ENCODE peak calls at places on chromosomes 13 and 19, in five cellular contexts. V is MM.1S; B is CD8-positive, alpha-beta memory T cell; X is PC-3; G is right cardiac atrium. S is an unnamed sample.

GRCh38 chr13:91955546-91956355 is 557.3 kb downstream of the GPC5 start:
- DNase-seq in X (no peak), G (no peak), V (no peak), B (no peak), S (no peak)

GRCh38 chr19:38042132-38042531 is 135.1 kb downstream of the SIPA1L3 start:
- DNase-seq in X (no peak), B (no peak), G (no peak), V (no peak), S (no peak)

GRCh38 chr19:532578-533484 is 1.3 kb downstream of the CDC34 start:
- DNase-seq in X (peak; percentile 53), B (peak; percentile 37), G (peak; percentile 84), V (peak; percentile 64), S (no peak)

GRCh38 chr19:17180997-17181702 is 34.0 kb upstream of the USE1 start:
- DNase-seq in V (no peak), X (no peak), G (no peak), B (no peak), S (no peak)

GRCh38 chr13:75299206-75299605 is 182.8 kb downstream of the TBC1D4 start:
- DNase-seq in G (no peak), B (no peak), X (no peak), V (no peak), S (no peak)

GRCh38 chr19:16153582-16154336 is 10.3 kb downstream of the HSH2D start:
- DNase-seq in B (no peak), X (peak; percentile 23), V (peak; percentile 71), G (no peak), S (no peak)

GRCh38 chr19:3186891-3187661 is 1.3 kb downstream of the NCLN start:
- DNase-seq in X (peak; percentile 8), B (no peak), V (no peak), G (no peak), S (no peak)

GRCh38 chr13:51435002-51435578 is 17.7 kb downstream of the INTS6 start:
- DNase-seq in G (no peak), B (peak; percentile 37), X (peak; percentile 50), V (no peak), S (peak; percentile 50)

GRCh38 chr13:66348745-66349720 is 881.1 kb downstream of the PCDH9 start:
- DNase-seq in X (no peak), V (no peak), B (no peak), G (no peak), S (no peak)

GRCh38 chr19:15218501-15218900 is 13.7 kb downstream of the EPHX3 start:
- DNase-seq in G (no peak), X (no peak), B (no peak), V (no peak), S (no peak)

GRCh38 chr19:44740351-44740824 is 8.1 kb upstream of the BCL3 start:
- DNase-seq in B (no peak), V (no peak), X (no peak), G (no peak), S (no peak)
- H3K4me1 ChIP-seq in B (no peaks in the 10 kb centered on the region), V (no peaks in the 10 kb centered on the region), X (peaks cover 37% of the 10 kb centered on the region), G (peaks cover 13% of the 10 kb centered on the region), S (peaks cover 6% of the 10 kb centered on the region)

DNA sequence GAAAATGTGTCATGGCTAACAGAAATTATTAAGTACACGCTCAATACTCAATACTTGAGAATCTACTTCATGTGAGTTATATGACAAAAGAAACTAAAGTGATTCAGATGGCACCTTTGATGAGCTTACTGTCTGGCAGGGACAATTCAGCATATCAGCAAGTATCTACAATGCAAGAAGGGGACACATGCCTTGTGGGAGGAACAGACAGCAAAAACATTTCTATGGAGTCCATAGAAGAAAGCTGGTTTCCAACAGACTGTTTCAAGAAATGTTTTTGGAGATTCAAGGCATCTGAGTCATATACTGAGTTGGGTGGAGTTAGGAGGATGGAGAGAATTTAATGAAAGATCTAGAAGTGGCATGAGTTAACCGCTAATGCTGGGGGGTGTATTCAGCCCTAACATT is 54.7 kb downstream of the MBNL2 start:
- DNase-seq in G (no peak), X (no peak), B (no peak), V (no peak), S (no peak)
- H3K27ac ChIP-seq in G (no peak overlapping the region), X (no peak overlapping the region), B (no peak overlapping the region), V (no peak overlapping the region), S (no peak overlapping the region)

DNA sequence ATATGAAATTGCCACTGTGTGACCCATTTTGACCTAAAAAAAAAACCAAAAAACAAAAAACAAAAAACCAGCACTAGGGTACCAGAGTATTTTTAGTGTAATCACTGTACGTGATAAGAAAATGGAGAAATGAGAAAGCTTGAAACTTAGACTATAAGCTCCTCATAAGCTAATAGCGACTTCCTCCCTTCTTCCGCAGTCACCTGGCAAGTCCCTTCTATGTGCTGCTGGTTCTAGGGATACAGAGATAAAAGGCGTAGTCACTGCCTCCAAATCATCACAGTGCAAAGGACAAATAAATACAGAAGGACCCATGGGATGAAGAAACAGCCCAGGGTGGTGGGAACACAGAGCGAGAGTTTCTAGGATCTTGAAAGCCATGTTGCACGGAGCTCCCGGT is 190.3 kb downstream of the TM9SF2 start:
- DNase-seq in X (no peak), B (no peak), G (no peak), V (no peak), S (no peak)
- H3K4me1 ChIP-seq in X (no peaks in the 10 kb centered on the region), B (no peaks in the 10 kb centered on the region), G (peaks cover 3% of the 10 kb centered on the region), V (no peaks in the 10 kb centered on the region), S (no peaks in the 10 kb centered on the region)

GRCh38 chr13:110616103-110617101 is 1.1 kb downstream of the NAXD start:
- DNase-seq in V (peak; percentile 21), X (peak; percentile 64), B (peak; percentile 29), G (peak; percentile 40), S (no peak)

GRCh38 chr13:110618780-110619179 is 3.4 kb downstream of the NAXD start:
- DNase-seq in B (no peak), X (no peak), G (no peak), V (no peak), S (no peak)

GRCh38 chr13:110617326-110618072 is 2.2 kb downstream of the NAXD start:
- DNase-seq in B (no peak), G (no peak), X (no peak), V (no peak), S (no peak)

GRCh38 chr13:110620596-110620995 is 5.3 kb downstream of the NAXD start:
- DNase-seq in V (no peak), B (no peak), G (no peak), X (no peak), S (no peak)

DNA sequence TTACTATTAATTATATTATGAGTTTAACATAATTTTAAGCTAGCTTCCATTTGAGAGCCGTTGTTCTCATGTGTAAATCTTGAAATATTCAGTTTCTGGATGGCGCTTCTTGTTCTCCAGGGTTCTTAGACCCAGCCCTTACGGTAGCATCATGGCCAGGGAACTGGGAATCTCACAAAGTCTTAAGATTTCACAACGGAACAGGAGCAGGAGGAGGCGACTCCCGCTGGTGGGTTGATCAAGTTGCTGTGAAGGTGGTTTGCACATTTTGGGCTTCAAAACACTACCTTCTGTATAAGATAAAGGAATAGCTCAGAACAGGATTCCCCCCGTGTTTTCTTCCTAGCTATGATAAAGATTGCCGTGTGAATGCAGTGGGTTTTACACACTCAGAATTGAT is 2.8 kb downstream of the NAXD start:
- DNase-seq in B (no peak), X (no peak), G (no peak), V (no peak), S (no peak)
- H3K27ac ChIP-seq in B (no peak overlapping the region), X (no peak overlapping the region), G (no peak overlapping the region), V (no peak overlapping the region), S (no peak overlapping the region)

DNA sequence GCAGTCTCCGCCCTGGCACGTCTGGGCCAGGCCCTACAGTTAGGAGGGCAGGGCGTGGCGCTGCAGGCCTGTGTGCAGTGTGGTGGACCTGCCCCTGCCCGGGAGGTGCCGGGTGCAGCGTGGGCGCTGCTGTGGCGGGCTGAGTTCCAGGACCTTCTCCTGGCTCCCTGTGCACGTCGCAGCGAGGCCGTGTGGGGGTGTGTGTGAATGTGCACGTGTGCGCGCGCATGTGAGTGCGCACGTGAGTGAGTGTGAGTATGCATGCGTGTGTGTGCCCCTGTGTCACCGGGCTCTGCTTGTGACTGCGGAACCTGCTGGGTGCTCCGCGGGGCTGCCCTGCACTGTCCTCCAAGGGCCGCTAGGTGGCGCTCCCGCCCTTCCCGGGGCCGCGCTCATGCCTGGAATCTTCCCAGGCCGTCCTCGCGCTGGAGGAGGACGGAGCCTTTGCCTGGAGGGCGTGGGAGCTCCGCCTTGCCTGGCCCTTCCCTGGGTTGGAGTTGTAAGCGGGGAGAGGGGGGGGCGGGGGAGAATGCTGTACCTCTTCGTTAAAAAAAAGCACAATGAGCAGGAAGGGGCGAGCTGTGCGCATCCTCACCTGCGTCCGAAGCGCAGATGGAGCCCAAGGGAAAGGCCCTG is 79.3 kb downstream of the KDM4B start:
- DNase-seq in G (peak; percentile 86), X (peak; percentile 92), B (peak; percentile 48), V (no peak), S (peak; percentile 53)
- H3K4me1 ChIP-seq in G (peaks cover 2% of the 10 kb centered on the region), X (peaks cover 48% of the 10 kb centered on the region), B (no peaks in the 10 kb centered on the region), V (no peaks in the 10 kb centered on the region), S (peaks cover 5% of the 10 kb centered on the region)

GRCh38 chr13:33519561-33520479 is 234.3 kb upstream of the STARD13 start:
- DNase-seq in X (no peak), B (no peak), V (no peak), G (no peak), S (no peak)

GRCh38 chr13:33518442-33518841 is 232.9 kb upstream of the STARD13 start:
- DNase-seq in V (no peak), X (no peak), B (no peak), G (no peak), S (no peak)

GRCh38 chr13:33524086-33524485 is 238.5 kb upstream of the STARD13 start:
- DNase-seq in X (peak; percentile 93), V (no peak), B (no peak), G (no peak), S (no peak)

GRCh38 chr13:33525759-33526158 is 240.2 kb upstream of the STARD13 start:
- DNase-seq in B (no peak), V (no peak), X (no peak), G (no peak), S (no peak)

GRCh38 chr13:33520480-33520839 is 234.9 kb upstream of the STARD13 start:
- DNase-seq in V (no peak), B (no peak), X (no peak), G (no peak), S (no peak)
- H3K27ac ChIP-seq in V (no peak overlapping the region), B (no peak overlapping the region), X (no peak overlapping the region), G (no peak overlapping the region), S (no peak overlapping the region)

DNA sequence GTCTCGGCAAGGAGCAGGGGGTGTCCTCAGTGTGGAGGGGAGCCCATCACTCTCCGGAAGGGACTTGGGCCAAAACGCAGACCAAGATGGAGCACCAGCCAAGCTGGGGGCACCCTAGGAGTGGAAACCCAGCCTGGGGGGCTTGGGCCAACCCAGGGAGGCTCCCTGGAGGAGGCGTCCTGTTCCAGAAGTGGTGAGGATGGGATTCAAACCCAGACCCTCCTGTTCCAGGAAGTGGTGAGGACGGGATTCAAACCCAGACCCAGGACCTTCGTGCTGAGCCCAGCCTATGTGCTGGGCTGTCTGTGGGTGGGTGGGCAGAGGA is 848 bp upstream of the PLIN4 start:
- DNase-seq in G (no peak), B (no peak), V (no peak), X (no peak), S (no peak)
- H3K4me1 ChIP-seq in G (no peaks in the 10 kb centered on the region), B (no peaks in the 10 kb centered on the region), V (no peaks in the 10 kb centered on the region), X (peaks cover 25% of the 10 kb centered on the region), S (no peaks in the 10 kb centered on the region)